ENCODE peak calls at places on chromosome 9, in five cellular contexts. M is Right ventricle myocardium superior; X is effector memory CD4-positive, alpha-beta T cell; F is activated naive CD4-positive, alpha-beta T cell treated with anti-CD3 and anti-CD28 coated beads, Interleukin-2, amount 10 ng/mL, durations not matched to agents 7 days and 5 days; D is B cell. S is an unnamed sample.

GRCh38 chr9:129964901-129965734 is 77.9 kb downstream of the FNBP1 start:
- DNase-seq in M (no peak), X (no peak), F (no peak), D (no peak), S (no peak)

GRCh38 chr9:101098392-101098791 is 69.9 kb downstream of the PLPPR1 start:
- DNase-seq in M (no peak), X (no peak), F (no peak), D (no peak), S (no peak)

GRCh38 chr9:99544526-99544925 is 277.2 kb upstream of the NR4A3 start:
- DNase-seq in M (no peak), X (no peak), F (no peak), D (no peak), S (no peak)

GRCh38 chr9:93601063-93601462 is 24.7 kb downstream of the PHF2 start:
- DNase-seq in M (no peak), X (no peak), F (no peak), D (no peak), S (no peak)

GRCh38 chr9:96875460-96876142 is 21.3 kb upstream of the ZNF782 start:
- DNase-seq in M (peak; percentile 57), X (no peak), F (peak; percentile 72), D (peak; percentile 45), S (no peak)

GRCh38 chr9:97536480-97536879 is 35.0 kb downstream of the TMOD1 start:
- DNase-seq in M (no peak), X (no peak), F (no peak), D (no peak), S (no peak)

GRCh38 chr9:7780261-7780988 is 19.2 kb downstream of the DMAC1 start:
- DNase-seq in M (no peak), X (no peak), F (no peak), D (no peak), S (no peak)

GRCh38 chr9:89874351-89875321 is 269.8 kb downstream of the GADD45G start:
- DNase-seq in M (peak; percentile 67), X (no peak), F (no peak), D (no peak), S (no peak)

GRCh38 chr9:35611230-35611797 is 6.3 kb downstream of the TESK1 start:
- DNase-seq in M (no peak), X (peak; percentile 22), F (peak; percentile 70), D (peak; percentile 71), S (peak; percentile 42)

GRCh38 chr9:92064711-92065110 is 50.5 kb downstream of the SPTLC1 start:
- DNase-seq in M (no peak), X (no peak), F (no peak), D (no peak), S (no peak)

GRCh38 chr9:127612993-127613954 is 1.2 kb downstream of the STXBP1 start:
- DNase-seq in M (peak; percentile 89), X (peak; percentile 31), F (peak; percentile 76), D (peak; percentile 41), S (peak; percentile 34)

GRCh38 chr9:98783518-98784226 is 12.7 kb downstream of the ANKS6 start:
- DNase-seq in M (no peak), X (no peak), F (no peak), D (no peak), S (no peak)

GRCh38 chr9:2494571-2494970 is 127.0 kb upstream of the VLDLR start:
- DNase-seq in M (no peak), X (no peak), F (no peak), D (no peak), S (no peak)

GRCh38 chr9:134913041-134913712 is 4.5 kb downstream of the FCN1 start:
- DNase-seq in M (no peak), X (no peak), F (no peak), D (no peak), S (no peak)

GRCh38 chr9:20698799-20699198 is 14.7 kb downstream of the FOCAD start:
- DNase-seq in M (no peak), X (no peak), F (no peak), D (no peak), S (no peak)

GRCh38 chr9:841371-842209 is at the start of gene DMRT1:
- DNase-seq in M (no peak), X (no peak), F (no peak), D (peak; percentile 11), S (no peak)

GRCh38 chr9:7507026-7507425 is 292.6 kb downstream of the DMAC1 start:
- DNase-seq in M (no peak), X (no peak), F (no peak), D (no peak), S (no peak)

GRCh38 chr9:131976157-131976740 is 103.4 kb downstream of the MED27 start:
- DNase-seq in M (no peak), X (no peak), F (no peak), D (no peak), S (no peak)

GRCh38 chr9:88076286-88077070 is 61.8 kb downstream of the SPATA31C2 start:
- DNase-seq in M (peak; percentile 84), X (no peak), F (peak; percentile 51), D (no peak), S (no peak)

GRCh38 chr9:125376261-125377226 is 114.9 kb downstream of the GAPVD1 start:
- DNase-seq in M (no peak), X (no peak), F (no peak), D (no peak), S (no peak)

GRCh38 chr9:133635903-133636531 is at the start of gene DBH:
- DNase-seq in M (peak; percentile 22), X (no peak), F (no peak), D (no peak), S (no peak)

GRCh38 chr9:120710110-120710981 is 3.9 kb downstream of the MEGF9 start:
- DNase-seq in M (peak; percentile 17), X (no peak), F (peak; percentile 51), D (peak; percentile 56), S (no peak)

GRCh38 chr9:129213551-129213950 is 35.5 kb upstream of the IER5L start:
- DNase-seq in M (no peak), X (no peak), F (no peak), D (no peak), S (no peak)

GRCh38 chr9:123322771-123323481 is 33.1 kb upstream of the CRB2 start:
- DNase-seq in M (no peak), X (peak; percentile 47), F (peak; percentile 78), D (peak; percentile 76), S (peak; percentile 32)

GRCh38 chr9:124351672-124352468 is 63.4 kb downstream of the PSMB7 start:
- DNase-seq in M (peak; percentile 40), X (no peak), F (no peak), D (no peak), S (no peak)

GRCh38 chr9:86944974-86945867 is 2.1 kb downstream of the GAS1 start:
- DNase-seq in M (peak; percentile 46), X (no peak), F (no peak), D (peak; percentile 5), S (no peak)

GRCh38 chr9:14029811-14030210 is 284.1 kb downstream of the NFIB start:
- DNase-seq in M (no peak), X (no peak), F (no peak), D (no peak), S (no peak)

GRCh38 chr9:27059907-27060306 is 49.1 kb upstream of the TEK start:
- DNase-seq in M (no peak), X (no peak), F (no peak), D (no peak), S (no peak)

GRCh38 chr9:20620658-20621552 is 1.4 kb downstream of the MLLT3 start:
- DNase-seq in M (peak; percentile 62), X (peak; percentile 50), F (peak; percentile 73), D (peak; percentile 55), S (peak; percentile 42)

GRCh38 chr9:3527653-3527960 is 1.8 kb upstream of the RFX3 start:
- DNase-seq in M (no peak), X (no peak), F (peak; percentile 23), D (peak; percentile 22), S (no peak)

GRCh38 chr9:121557581-121558422 is 58.2 kb upstream of the GGTA1 start:
- DNase-seq in M (peak; percentile 79), X (no peak), F (peak; percentile 37), D (peak; percentile 36), S (no peak)

GRCh38 chr9:100064872-100065581 is 33.8 kb downstream of the ERP44 start:
- DNase-seq in M (no peak), X (no peak), F (no peak), D (no peak), S (no peak)

GRCh38 chr9:72592501-72593403 is 71.3 kb downstream of the TMC1 start:
- DNase-seq in M (no peak), X (no peak), F (peak; percentile 24), D (peak; percentile 67), S (no peak)

GRCh38 chr9:99948896-99949295 is 42.4 kb downstream of the STX17 start:
- DNase-seq in M (no peak), X (no peak), F (no peak), D (no peak), S (no peak)

GRCh38 chr9:86720893-86721698 is 226.2 kb downstream of the GAS1 start:
- DNase-seq in M (no peak), X (no peak), F (no peak), D (no peak), S (no peak)

GRCh38 chr9:98314381-98315066 is 59.1 kb upstream of the TBC1D2 start:
- DNase-seq in M (no peak), X (no peak), F (no peak), D (no peak), S (no peak)

GRCh38 chr9:96073531-96074284 is 198.2 kb downstream of the ERCC6L2 start:
- DNase-seq in M (no peak), X (no peak), F (no peak), D (no peak), S (no peak)

GRCh38 chr9:78363221-78363620 is 66.3 kb downstream of the PSAT1 start:
- DNase-seq in M (no peak), X (no peak), F (no peak), D (no peak), S (no peak)

GRCh38 chr9:137455361-137455991 is 3.7 kb downstream of the NSMF start:
- DNase-seq in M (peak; percentile 23), X (no peak), F (peak; percentile 19), D (no peak), S (no peak)